ENCODE peak calls at places on chromosomes 4 and X, in four cellular contexts. P is fibroblast of villous mesenchyme, O is T-helper 1 cell, H is occipital lobe. M is an unnamed sample.

GRCh38 chr4:150230556-150230955 is 152.3 kb downstream of the DCLK2 start:
- DNase-seq in H (no peak), O (no peak), P (no peak), M (no peak)

GRCh38 chr4:176879370-176880116 is 86.8 kb upstream of the VEGFC start:
- DNase-seq in O (no peak), P (peak; percentile 56), H (no peak), M (peak; percentile 63)

GRCh38 chr4:75843596-75843995 is 58.7 kb downstream of the PPEF2 start:
- DNase-seq in O (no peak), H (no peak), P (peak; percentile 5), M (no peak)

GRCh38 chr4:75630174-75630931 is at the start of gene CDKL2:
- DNase-seq in H (peak; percentile 80), P (peak; percentile 42), O (peak; percentile 86), M (peak; percentile 61)

GRCh38 chr4:52550186-52550585 is 108.9 kb downstream of the USP46 start:
- DNase-seq in H (no peak), P (no peak), O (no peak), M (no peak)

GRCh38 chr4:93016350-93016749 is 712.6 kb downstream of the GRID2 start:
- DNase-seq in P (no peak), O (no peak), H (no peak), M (no peak)

GRCh38 chrX:104565791-104566687 is at the start of gene IL1RAPL2:
- DNase-seq in O (no peak), H (no peak), P (peak; percentile 17), M (peak; percentile 22)

GRCh38 chrX:67480789-67481188 is 63.0 kb upstream of the AR start:
- DNase-seq in H (no peak), O (no peak), P (no peak), M (no peak)

GRCh38 chr4:76579596-76580375 is 144.8 kb downstream of the SHROOM3 start:
- DNase-seq in P (no peak), H (no peak), O (no peak), M (no peak)

GRCh38 chr4:88962430-88962829 is 94.6 kb downstream of the FAM13A start:
- DNase-seq in P (no peak), O (no peak), H (no peak), M (no peak)

GRCh38 chr4:2962099-2962455 is 1.1 kb downstream of the NOP14 start:
- DNase-seq in O (no peak), H (no peak), P (peak; percentile 13), M (no peak)

GRCh38 chrX:134537179-134537945 is 77.4 kb downstream of the HPRT1 start:
- DNase-seq in O (no peak), H (no peak), P (peak; percentile 57), M (peak; percentile 78)

GRCh38 chrX:10110984-10111363 is 45.8 kb upstream of the CLCN4 start:
- DNase-seq in O (no peak), H (peak; percentile 26), P (peak; percentile 31), M (no peak)

GRCh38 chr4:41438564-41438963 is 99.4 kb upstream of the LIMCH1 start:
- DNase-seq in H (no peak), O (no peak), P (no peak), M (no peak)

GRCh38 chrX:136711147-136711546 is 63.2 kb downstream of the CD40LG start:
- DNase-seq in O (no peak), P (peak; percentile 51), H (peak; percentile 2), M (peak; percentile 60)

GRCh38 chr4:1285151-1285789 is 4.4 kb upstream of the MAEA start:
- DNase-seq in P (no peak), O (no peak), H (no peak), M (no peak)

GRCh38 chr4:112514079-112514448 is 1.9 kb downstream of the NEUROG2 start:
- DNase-seq in P (no peak), H (no peak), O (no peak), M (no peak)

GRCh38 chrX:79161655-79162054 is 17.2 kb downstream of the GPR174 start:
- DNase-seq in P (no peak), H (no peak), O (no peak), M (no peak)

GRCh38 chrX:13938053-13938765 is 91.5 kb downstream of the GEMIN8 start:
- DNase-seq in P (peak; percentile 11), H (peak; percentile 3), O (no peak), M (no peak)

GRCh38 chr4:101367201-101367600 is 19.9 kb upstream of the PPP3CA start:
- DNase-seq in H (no peak), O (no peak), P (peak; percentile 84), M (peak; percentile 94)

GRCh38 chr4:173121044-173121685 is 47.4 kb upstream of the GALNT7 start:
- DNase-seq in P (peak; percentile 12), O (no peak), H (no peak), M (peak; percentile 60)

GRCh38 chr4:93031431-93032098 is 727.8 kb downstream of the GRID2 start:
- DNase-seq in P (no peak), O (no peak), H (no peak), M (peak; percentile 13)

GRCh38 chrX:153919281-153919680 is 6.8 kb downstream of the ARHGAP4 start:
- DNase-seq in O (no peak), P (no peak), H (no peak), M (no peak)

GRCh38 chr4:14084598-14084997 is 457.1 kb upstream of the BOD1L1 start:
- DNase-seq in P (no peak), O (no peak), H (no peak), M (no peak)

GRCh38 chrX:151791961-151792360 is 57.4 kb downstream of the CNGA2 start:
- DNase-seq in H (no peak), P (no peak), O (no peak), M (no peak)

GRCh38 chr4:121555315-121556107 is 141.3 kb downstream of the ANXA5 start:
- DNase-seq in H (no peak), O (no peak), P (peak; percentile 25), M (peak; percentile 16)

GRCh38 chr4:154741131-154741530 is 2.7 kb upstream of the LRAT start:
- DNase-seq in H (no peak), P (no peak), O (no peak), M (no peak)

GRCh38 chrX:24069877-24070276 is 15.1 kb downstream of the EIF2S3 start:
- DNase-seq in P (no peak), O (no peak), H (no peak), M (no peak)

GRCh38 chr4:8765631-8766590 is 105.7 kb downstream of the HMX1 start:
- DNase-seq in P (no peak), H (no peak), O (peak; percentile 3), M (no peak)

GRCh38 chr4:123244233-123244632 is 152.4 kb upstream of the SPRY1 start:
- DNase-seq in H (no peak), P (peak; percentile 44), O (no peak), M (peak; percentile 55)

GRCh38 chrX:124796989-124797388 is 450.6 kb downstream of the SH2D1A start:
- DNase-seq in H (no peak), P (no peak), O (no peak), M (no peak)

GRCh38 chrX:98362630-98363029 is 1478.9 kb downstream of the RPA4 start:
- DNase-seq in H (no peak), O (no peak), P (no peak), M (no peak)

GRCh38 chr4:39415678-39416283 is 9.1 kb downstream of the KLB start:
- DNase-seq in P (peak; percentile 68), O (no peak), H (no peak), M (peak; percentile 8)

GRCh38 chr4:171876636-171877035 is 63.4 kb downstream of the GALNTL6 start:
- DNase-seq in P (no peak), O (no peak), H (no peak), M (no peak)

GRCh38 chr4:43763029-43763610 is 685.5 kb downstream of the KCTD8 start:
- DNase-seq in H (peak; percentile 28), O (no peak), P (no peak), M (no peak)

GRCh38 chr4:38364383-38364963 is 299.5 kb upstream of the KLF3 start:
- DNase-seq in O (no peak), H (no peak), P (no peak), M (no peak)

GRCh38 chr4:136864580-136865185 is 667.6 kb downstream of the PCDH18 start:
- DNase-seq in H (no peak), O (no peak), P (peak; percentile 76), M (peak; percentile 89)

GRCh38 chr4:7798215-7798995 is 141.3 kb downstream of the AFAP1 start:
- DNase-seq in P (no peak), O (no peak), H (no peak), M (peak; percentile 73)

GRCh38 chrX:132834109-132834508 is 124.3 kb downstream of the HS6ST2 start:
- DNase-seq in O (no peak), H (no peak), P (no peak), M (no peak)